ENCODE peak calls at places on chromosomes 13 and 19, in eight cellular contexts. L is foreskin keratinocyte; B is iPS DF 6.9; Y is naive thymus-derived CD8-positive, alpha-beta T cell; V is breast epithelium; X is pons; W is GM19239; C is pulmonary artery endothelial cell. E is an unnamed sample.

GRCh38 chr19:8731428-8732169 is 10.2 kb downstream of the OR2Z1 start:
- DNase-seq in L (no peak), B (no peak), Y (no peak), V (no peak), X (no peak), W (no peak), C (no peak), E (no peak)

GRCh38 chr13:112670864-112671263 is 19.0 kb upstream of the ATP11A start:
- DNase-seq in L (no peak), B (no peak), Y (no peak), V (no peak), X (no peak), W (no peak), C (no peak), E (no peak)

GRCh38 chr19:41563847-41564514 is 12.0 kb upstream of the CEACAM21 start:
- DNase-seq in L (no peak), B (no peak), Y (peak; percentile 57), V (no peak), X (no peak), W (no peak), C (no peak), E (peak; percentile 57)

GRCh38 chr19:1182727-1183126 is 8.7 kb upstream of the SBNO2 start:
- DNase-seq in L (no peak), B (no peak), Y (no peak), V (no peak), X (no peak), W (no peak), C (no peak), E (no peak)

GRCh38 chr19:41848666-41849065 is 3.8 kb downstream of the DMRTC2 start:
- DNase-seq in L (no peak), B (no peak), Y (no peak), V (no peak), X (no peak), W (no peak), C (no peak), E (no peak)

GRCh38 chr19:38975214-38975860 is at the start of gene FBXO17:
- DNase-seq in L (peak; percentile 54), B (no peak), Y (peak; percentile 9), V (no peak), X (no peak), W (no peak), C (no peak), E (no peak)

GRCh38 chr19:6118043-6118442 is 7.7 kb upstream of the RFX2 start:
- DNase-seq in L (no peak), B (no peak), Y (no peak), V (no peak), X (no peak), W (no peak), C (no peak), E (no peak)

GRCh38 chr19:3151563-3152430 is 16.0 kb downstream of the GNA15 start:
- DNase-seq in L (no peak), B (no peak), Y (no peak), V (no peak), X (no peak), W (no peak), C (no peak), E (no peak)

GRCh38 chr19:51020988-51021651 is 1.6 kb upstream of the KLK10 start:
- DNase-seq in L (no peak), B (no peak), Y (no peak), V (peak; percentile 48), X (peak; percentile 72), W (no peak), C (peak; percentile 11), E (peak; percentile 12)

GRCh38 chr13:39025433-39025839 is 12.5 kb downstream of the PROSER1 start:
- DNase-seq in L (no peak), B (no peak), Y (no peak), V (peak; percentile 73), X (no peak), W (no peak), C (no peak), E (no peak)

GRCh38 chr19:16773259-16773658 is 53.6 kb downstream of the NWD1 start:
- DNase-seq in L (peak; percentile 64), B (no peak), Y (no peak), V (no peak), X (no peak), W (no peak), C (no peak), E (no peak)

GRCh38 chr19:16076958-16077611 is 790 bp downstream of the TPM4 start:
- DNase-seq in L (no peak), B (no peak), Y (peak; percentile 18), V (peak; percentile 61), X (peak; percentile 26), W (no peak), C (no peak), E (no peak)

GRCh38 chr19:40237791-40238190 is 11.3 kb upstream of the CCNP start:
- DNase-seq in L (no peak), B (no peak), Y (no peak), V (no peak), X (no peak), W (no peak), C (no peak), E (no peak)

GRCh38 chr13:97302611-97303010 is 80.5 kb downstream of the MBNL2 start:
- DNase-seq in L (no peak), B (no peak), Y (no peak), V (no peak), X (peak; percentile 76), W (no peak), C (no peak), E (no peak)

GRCh38 chr19:10136936-10137335 is 17.2 kb upstream of the EIF3G start:
- DNase-seq in L (no peak), B (no peak), Y (no peak), V (no peak), X (no peak), W (no peak), C (no peak), E (no peak)

GRCh38 chr19:11024259-11024658 is 63.4 kb downstream of the SMARCA4 start:
- DNase-seq in L (no peak), B (no peak), Y (no peak), V (no peak), X (no peak), W (no peak), C (no peak), E (no peak)

GRCh38 chr13:31361673-31362072 is 161.9 kb downstream of the B3GLCT start:
- DNase-seq in L (no peak), B (no peak), Y (no peak), V (no peak), X (no peak), W (no peak), C (peak; percentile 15), E (no peak)

E was measured in immature natural killer cell.